ENCODE peak calls at places on chromosomes 7 and 10, in nine cellular contexts. R is GM20000; K is astrocyte of the spinal cord; M is CD8-positive, alpha-beta T cell; C is left lung; P is prostate gland; J is CD4-positive, alpha-beta T cell; W is endodermal cell; B is IMR-90. L is an unnamed sample.

GRCh38 chr7:16298221-16298620 is 123.1 kb downstream of the CRPPA start:
- DNase-seq in R (no peak), K (no peak), M (no peak), C (no peak), P (no peak), J (no peak), W (no peak), B (no peak), L (no peak)

GRCh38 chr7:47225387-47226170 is 356.3 kb downstream of the TNS3 start:
- DNase-seq in R (peak), K (no peak), M (no peak), C (no peak), P (no peak), J (no peak), W (no peak), B (no peak), L (no peak)

GRCh38 chr7:116576350-116577319 is 51.8 kb downstream of the CAV1 start:
- DNase-seq in R (no peak), K (peak), M (no peak), C (no peak), P (no peak), J (no peak), W (no peak), B (peak), L (no peak)

GRCh38 chr7:140509789-140510188 is 30.5 kb upstream of the MKRN1 start:
- DNase-seq in R (no peak), K (no peak), M (no peak), C (no peak), P (no peak), J (no peak), W (no peak), B (no peak), L (no peak)

GRCh38 chr7:20577362-20578069 is 38.0 kb upstream of the ABCB5 start:
- DNase-seq in R (no peak), K (peak), M (no peak), C (no peak), P (no peak), J (no peak), W (no peak), B (no peak), L (no peak)

GRCh38 chr10:132711618-132712051 is 74.3 kb downstream of the NKX6-2 start:
- DNase-seq in R (no peak), K (no peak), M (no peak), C (peak), P (no peak), J (no peak), W (peak), B (no peak), L (no peak)

GRCh38 chr10:130257897-130258296 is 121.7 kb downstream of the GLRX3 start:
- DNase-seq in R (no peak), K (no peak), M (no peak), C (no peak), P (no peak), J (no peak), W (no peak), B (no peak), L (no peak)

GRCh38 chr10:6498771-6499170 is 81.3 kb downstream of the PRKCQ start:
- DNase-seq in R (no peak), K (no peak), M (peak), C (no peak), P (no peak), J (no peak), W (no peak), B (no peak), L (no peak)

GRCh38 chr10:44569193-44570091 is 184.5 kb upstream of the CXCL12 start:
- DNase-seq in R (no peak), K (peak), M (no peak), C (no peak), P (no peak), J (no peak), W (peak), B (peak), L (no peak)

GRCh38 chr7:15684036-15684815 is 2.3 kb downstream of the MEOX2 start:
- DNase-seq in R (no peak), K (no peak), M (no peak), C (no peak), P (no peak), J (no peak), W (no peak), B (no peak), L (no peak)

GRCh38 chr7:159061674-159062212 is 82.9 kb downstream of the VIPR2 start:
- DNase-seq in R (no peak), K (no peak), M (no peak), C (peak), P (no peak), J (no peak), W (peak), B (no peak), L (no peak)

GRCh38 chr10:74981831-74982633 is 129.4 kb upstream of the SAMD8 start:
- DNase-seq in R (no peak), K (no peak), M (no peak), C (no peak), P (no peak), J (no peak), W (no peak), B (no peak), L (no peak)

GRCh38 chr7:19294629-19295028 is 149.4 kb upstream of the FERD3L start:
- DNase-seq in R (no peak), K (peak), M (no peak), C (no peak), P (no peak), J (no peak), W (no peak), B (peak), L (no peak)

GRCh38 chr10:5575482-5576153 is 50.9 kb downstream of the CALML3 start:
- DNase-seq in R (no peak), K (peak), M (no peak), C (no peak), P (no peak), J (no peak), W (no peak), B (peak), L (no peak)

GRCh38 chr10:19819419-19820033 is 3.3 kb downstream of the PLXDC2 start:
- DNase-seq in R (peak), K (peak), M (no peak), C (no peak), P (peak), J (no peak), W (no peak), B (peak), L (no peak)

GRCh38 chr10:110881247-110881646 is 9.5 kb downstream of the PDCD4 start:
- DNase-seq in R (no peak), K (no peak), M (no peak), C (no peak), P (no peak), J (no peak), W (no peak), B (no peak), L (no peak)

GRCh38 chr7:24812313-24812945 is 55.2 kb upstream of the GSDME start:
- DNase-seq in R (peak), K (peak), M (peak), C (no peak), P (no peak), J (peak), W (peak), B (peak), L (peak)

GRCh38 chr7:132321387-132321786 is 254.9 kb downstream of the PLXNA4 start:
- DNase-seq in R (no peak), K (peak), M (no peak), C (no peak), P (no peak), J (no peak), W (no peak), B (no peak), L (no peak)

GRCh38 chr7:64877714-64878610 is 25.1 kb upstream of the ZNF273 start:
- DNase-seq in R (peak), K (no peak), M (no peak), C (no peak), P (no peak), J (no peak), W (peak), B (no peak), L (peak)

GRCh38 chr10:125857185-125857760 is 23.8 kb downstream of the DHX32 start:
- DNase-seq in R (no peak), K (no peak), M (no peak), C (no peak), P (no peak), J (no peak), W (no peak), B (no peak), L (no peak)

GRCh38 chr7:40299097-40299496 is 164.3 kb downstream of the SUGCT start:
- DNase-seq in R (no peak), K (peak), M (no peak), C (no peak), P (no peak), J (no peak), W (peak), B (peak), L (no peak)

GRCh38 chr10:95626468-95626867 is 30.0 kb downstream of the ALDH18A1 start:
- DNase-seq in R (no peak), K (no peak), M (no peak), C (no peak), P (no peak), J (no peak), W (no peak), B (no peak), L (no peak)

GRCh38 chr7:107920048-107920772 is 29.2 kb downstream of the DLD start:
- DNase-seq in R (no peak), K (peak), M (no peak), C (no peak), P (no peak), J (no peak), W (no peak), B (peak), L (no peak)

GRCh38 chr10:123549761-123550454 is 116.2 kb upstream of the GPR26 start:
- DNase-seq in R (no peak), K (no peak), M (no peak), C (no peak), P (no peak), J (no peak), W (no peak), B (no peak), L (no peak)

GRCh38 chr7:2011266-2012043 is 221.3 kb downstream of the MAD1L1 start:
- DNase-seq in R (no peak), K (no peak), M (peak), C (peak), P (no peak), J (no peak), W (no peak), B (no peak), L (no peak)

GRCh38 chr7:157337316-157338149 is 729 bp downstream of the DNAJB6 start:
- DNase-seq in R (peak), K (peak), M (peak), C (peak), P (peak), J (peak), W (peak), B (peak), L (peak)

GRCh38 chr7:157318015-157318706 is 18.6 kb upstream of the DNAJB6 start:
- DNase-seq in R (peak), K (peak), M (no peak), C (no peak), P (peak), J (no peak), W (peak), B (peak), L (no peak)

GRCh38 chr10:3631709-3632330 is 153.2 kb downstream of the KLF6 start:
- DNase-seq in R (no peak), K (no peak), M (no peak), C (no peak), P (no peak), J (no peak), W (no peak), B (peak), L (no peak)

GRCh38 chr10:121596668-121597503 is 1.4 kb downstream of the FGFR2 start:
- DNase-seq in R (peak), K (no peak), M (no peak), C (peak), P (peak), J (no peak), W (peak), B (no peak), L (no peak)

GRCh38 chr7:259191-259505 is 30.8 kb upstream of the FOXL3 start:
- DNase-seq in R (no peak), K (no peak), M (no peak), C (no peak), P (no peak), J (no peak), W (no peak), B (no peak), L (no peak)

GRCh38 chr10:92590623-92591549 is 2.0 kb upstream of the KIF11 start:
- DNase-seq in R (peak), K (peak), M (peak), C (no peak), P (peak), J (no peak), W (peak), B (peak), L (no peak)

GRCh38 chr7:4650471-4651047 is 31.5 kb upstream of the FOXK1 start:
- DNase-seq in R (no peak), K (peak), M (no peak), C (no peak), P (no peak), J (no peak), W (peak), B (peak), L (no peak)

GRCh38 chr10:121041906-121042305 is 190.7 kb downstream of the WDR11 start:
- DNase-seq in R (no peak), K (no peak), M (no peak), C (no peak), P (no peak), J (no peak), W (no peak), B (no peak), L (no peak)

GRCh38 chr10:71209324-71210030 is 2.9 kb upstream of the UNC5B start:
- DNase-seq in R (no peak), K (no peak), M (no peak), C (no peak), P (no peak), J (no peak), W (peak), B (no peak), L (no peak)

GRCh38 chr10:92082583-92083280 is 159.2 kb downstream of the BTAF1 start:
- DNase-seq in R (no peak), K (no peak), M (no peak), C (no peak), P (no peak), J (no peak), W (no peak), B (peak), L (no peak)

GRCh38 chr7:102122026-102122425 is 164.6 kb upstream of the SH2B2 start:
- DNase-seq in R (peak), K (peak), M (no peak), C (no peak), P (no peak), J (no peak), W (no peak), B (peak), L (no peak)

GRCh38 chr7:149878523-149878921 is 4.8 kb downstream of the ATP6V0E2 start:
- DNase-seq in R (no peak), K (no peak), M (no peak), C (no peak), P (peak), J (no peak), W (peak), B (no peak), L (no peak)

GRCh38 chr10:97542169-97543024 is 30.2 kb upstream of the ANKRD2 start:
- DNase-seq in R (no peak), K (peak), M (no peak), C (no peak), P (peak), J (no peak), W (peak), B (peak), L (no peak)

GRCh38 chr7:129265328-129265727 is 40.5 kb downstream of the AHCYL2 start:
- DNase-seq in R (no peak), K (no peak), M (no peak), C (no peak), P (no peak), J (no peak), W (no peak), B (no peak), L (no peak)
- TF ChIP-seq CTCF in R (no peak), K (no peak), M (no peak), C (no peak), P (no peak), J (no peak), W (no peak), B (no peak), L (no peak)

DNA sequence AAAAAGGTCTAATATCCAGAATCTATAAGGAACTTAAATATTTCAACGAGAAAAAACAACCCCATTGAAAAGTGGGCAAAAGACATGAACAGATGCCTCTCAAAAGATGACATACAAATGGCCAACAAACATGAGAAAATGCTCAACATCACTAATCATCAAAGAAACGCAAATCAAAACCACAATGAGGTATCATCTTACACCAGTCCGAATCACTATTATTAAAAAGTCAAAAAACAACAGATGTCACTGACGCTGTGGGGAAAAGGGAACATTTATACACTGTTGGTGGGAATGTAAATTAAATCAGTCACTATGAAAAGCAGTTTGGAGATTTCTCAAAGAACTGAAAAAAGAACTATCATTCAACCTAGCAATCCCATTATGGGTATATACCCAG is 6.0 kb downstream of the VWDE start:
- DNase-seq in R (no peak), K (no peak), M (no peak), C (no peak), P (no peak), J (no peak), W (no peak), B (no peak), L (no peak)
- TF ChIP-seq CTCF in R (no peak), K (no peak), M (no peak), C (no peak), P (no peak), J (no peak), W (no peak), B (no peak), L (no peak)

GRCh38 chr7:71972513-71972912 is 439.6 kb downstream of the CALN1 start:
- DNase-seq in R (no peak), K (no peak), M (no peak), C (no peak), P (no peak), J (no peak), W (no peak), B (no peak), L (no peak)
- TF ChIP-seq CTCF in R (no peak), K (no peak), M (no peak), C (no peak), P (no peak), J (no peak), W (no peak), B (no peak), L (no peak)

DNA sequence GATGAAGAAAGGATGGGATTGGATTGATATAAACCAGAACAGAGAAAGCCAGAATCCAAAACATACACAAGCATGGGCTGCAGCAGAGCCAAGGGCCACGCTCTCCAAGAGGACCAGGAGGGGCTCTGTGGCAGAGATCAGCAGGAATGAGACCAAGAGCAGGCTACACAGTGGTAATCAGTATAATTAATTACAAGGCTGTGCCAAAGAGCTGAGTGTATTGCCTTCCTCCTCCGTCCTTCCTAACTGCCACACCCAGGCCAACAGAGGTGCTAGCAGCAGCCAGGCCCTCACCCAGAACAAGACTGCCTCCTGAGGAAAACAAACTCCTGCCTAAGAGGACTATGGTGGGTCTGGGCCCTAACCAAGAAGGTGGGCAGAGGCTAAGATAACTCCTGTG is 73.8 kb downstream of the KIAA1549 start:
- DNase-seq in R (no peak), K (no peak), M (no peak), C (no peak), P (no peak), J (no peak), W (no peak), B (no peak), L (no peak)
- TF ChIP-seq CTCF in R (no peak), K (no peak), M (no peak), C (no peak), P (no peak), J (no peak), W (no peak), B (no peak), L (no peak)

GRCh38 chr7:134552105-134552504 is 3.2 kb downstream of the AKR1B15 start:
- DNase-seq in R (no peak), K (no peak), M (no peak), C (no peak), P (no peak), J (no peak), W (peak), B (peak), L (no peak)
- TF ChIP-seq CTCF in R (no peak), K (peak), M (no peak), C (no peak), P (no peak), J (no peak), W (peak), B (peak), L (no peak)

DNA sequence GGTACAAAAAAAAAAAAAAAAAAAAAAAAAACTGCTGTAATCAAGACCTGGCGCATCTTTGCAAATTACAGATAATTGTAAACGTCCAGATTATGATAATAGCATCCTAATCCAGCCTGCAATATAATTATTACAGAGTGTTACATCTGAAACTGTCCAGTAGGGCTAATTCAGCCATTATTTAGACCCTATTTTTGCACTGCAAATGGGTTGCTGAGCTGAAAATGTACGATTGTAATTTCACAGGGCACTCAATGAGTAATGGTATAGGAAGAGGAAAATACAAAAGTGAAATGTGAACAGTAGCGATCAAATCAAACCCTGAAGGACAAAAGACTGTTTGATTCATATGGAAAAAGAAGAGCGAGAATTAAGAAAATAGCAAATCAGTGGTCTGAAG is 8.8 kb downstream of the DLX6 start:
- DNase-seq in R (no peak), K (no peak), M (no peak), C (no peak), P (no peak), J (no peak), W (no peak), B (no peak), L (no peak)
- TF ChIP-seq CTCF in R (no peak), K (no peak), M (no peak), C (no peak), P (no peak), J (no peak), W (no peak), B (no peak), L (no peak)

DNA sequence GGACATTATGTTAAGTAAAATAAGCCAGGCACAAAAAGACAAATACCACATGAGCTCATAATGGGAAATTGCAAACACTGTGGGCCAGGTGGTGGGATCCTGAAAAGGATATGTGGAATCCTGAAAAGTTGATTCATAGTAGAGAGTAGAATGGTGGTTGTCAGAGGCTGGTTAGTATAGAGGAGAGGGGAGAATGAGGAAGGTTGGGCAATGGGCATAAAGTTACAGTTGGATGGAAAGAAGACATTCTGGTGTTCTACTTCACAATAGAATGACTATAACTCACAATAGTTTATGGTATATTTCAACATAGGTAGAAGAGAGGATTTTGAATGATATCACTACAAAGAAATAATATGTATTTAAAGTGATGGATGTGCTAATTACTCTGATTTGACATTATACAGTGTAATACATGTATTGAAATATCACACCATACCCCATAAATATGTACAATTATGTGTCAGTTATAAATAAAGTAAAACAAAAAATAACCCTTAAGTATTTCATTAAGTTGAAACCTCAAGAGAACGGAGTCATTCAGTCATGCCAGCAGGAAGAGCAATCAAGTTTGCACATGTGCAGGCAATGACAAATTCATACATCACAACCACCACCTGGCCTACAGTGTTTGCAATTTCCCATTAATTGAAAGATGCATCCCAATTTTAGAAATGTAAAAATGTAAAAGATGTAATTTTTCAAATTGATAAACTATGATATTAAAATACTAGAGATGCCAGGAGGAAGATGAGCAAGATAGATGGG is 156.7 kb downstream of the MAGI2 start:
- DNase-seq in R (no peak), K (no peak), M (no peak), C (no peak), P (no peak), J (no peak), W (no peak), B (no peak), L (no peak)
- TF ChIP-seq CTCF in R (no peak), K (no peak), M (no peak), C (no peak), P (no peak), J (no peak), W (no peak), B (no peak), L (no peak)

L was measured in natural killer cell.